ENCODE peak calls at places on chromosome 9, in nine cellular contexts. One of them, this sample, is unnamed.

GRCh38 chr9:437066-438015 is 222.7 kb downstream of the DOCK8 start:
- DNase-seq in body of pancreas: no peak
- DNase-seq in upper lobe of left lung: no peak
- DNase-seq in HepG2: no peak
- DNase-seq in adrenal gland: no peak
- DNase-seq in endothelial cell of umbilical vein: no peak
- DNase-seq in HCT116: no peak
- DNase-seq in prostate gland: no peak
- DNase-seq in spleen: no peak
- DNase-seq in this sample: no peak

GRCh38 chr9:109923371-109923770 is 143.4 kb downstream of the PALM2AKAP2 start:
- DNase-seq in body of pancreas: no peak
- DNase-seq in upper lobe of left lung: no peak
- DNase-seq in HepG2: no peak
- DNase-seq in adrenal gland: no peak
- DNase-seq in endothelial cell of umbilical vein: peak
- DNase-seq in HCT116: no peak
- DNase-seq in prostate gland: peak
- DNase-seq in spleen: no peak
- DNase-seq in this sample: no peak

GRCh38 chr9:7042124-7042523 is 284.4 kb downstream of the KDM4C start:
- DNase-seq in body of pancreas: no peak
- DNase-seq in upper lobe of left lung: no peak
- DNase-seq in HepG2: no peak
- DNase-seq in adrenal gland: no peak
- DNase-seq in endothelial cell of umbilical vein: no peak
- DNase-seq in HCT116: no peak
- DNase-seq in prostate gland: no peak
- DNase-seq in spleen: no peak
- DNase-seq in this sample: no peak

GRCh38 chr9:136082496-136083361 is 12.4 kb downstream of the NACC2 start:
- DNase-seq in body of pancreas: no peak
- DNase-seq in upper lobe of left lung: no peak
- DNase-seq in HepG2: no peak
- DNase-seq in adrenal gland: no peak
- DNase-seq in endothelial cell of umbilical vein: no peak
- DNase-seq in HCT116: no peak
- DNase-seq in prostate gland: no peak
- DNase-seq in spleen: no peak
- DNase-seq in this sample: no peak

GRCh38 chr9:91837982-91838731 is 111.9 kb downstream of the ROR2 start:
- DNase-seq in body of pancreas: peak
- DNase-seq in upper lobe of left lung: peak
- DNase-seq in HepG2: no peak
- DNase-seq in adrenal gland: peak
- DNase-seq in endothelial cell of umbilical vein: no peak
- DNase-seq in HCT116: peak
- DNase-seq in prostate gland: peak
- DNase-seq in spleen: peak
- DNase-seq in this sample: peak

GRCh38 chr9:114774504-114774903 is 31.3 kb downstream of the TNFSF15 start:
- DNase-seq in body of pancreas: no peak
- DNase-seq in upper lobe of left lung: no peak
- DNase-seq in HepG2: no peak
- DNase-seq in adrenal gland: no peak
- DNase-seq in endothelial cell of umbilical vein: no peak
- DNase-seq in HCT116: no peak
- DNase-seq in prostate gland: no peak
- DNase-seq in spleen: no peak
- DNase-seq in this sample: no peak

GRCh38 chr9:91279296-91280204 is 82.2 kb downstream of the AUH start:
- DNase-seq in body of pancreas: no peak
- DNase-seq in upper lobe of left lung: no peak
- DNase-seq in HepG2: no peak
- DNase-seq in adrenal gland: no peak
- DNase-seq in endothelial cell of umbilical vein: no peak
- DNase-seq in HCT116: no peak
- DNase-seq in prostate gland: no peak
- DNase-seq in spleen: no peak
- DNase-seq in this sample: no peak

GRCh38 chr9:97993000-97993399 is 9.9 kb downstream of the ANP32B start:
- DNase-seq in body of pancreas: no peak
- DNase-seq in upper lobe of left lung: no peak
- DNase-seq in HepG2: no peak
- DNase-seq in adrenal gland: no peak
- DNase-seq in endothelial cell of umbilical vein: no peak
- DNase-seq in HCT116: no peak
- DNase-seq in prostate gland: no peak
- DNase-seq in spleen: no peak
- DNase-seq in this sample: no peak

GRCh38 chr9:126301985-126302603 is 24.5 kb upstream of the MVB12B start:
- DNase-seq in body of pancreas: peak
- DNase-seq in upper lobe of left lung: peak
- DNase-seq in HepG2: peak
- DNase-seq in adrenal gland: peak
- DNase-seq in endothelial cell of umbilical vein: peak
- DNase-seq in HCT116: peak
- DNase-seq in prostate gland: peak
- DNase-seq in spleen: no peak
- DNase-seq in this sample: peak

GRCh38 chr9:7858166-7858565 is 58.6 kb upstream of the DMAC1 start:
- DNase-seq in body of pancreas: no peak
- DNase-seq in upper lobe of left lung: no peak
- DNase-seq in HepG2: no peak
- DNase-seq in adrenal gland: no peak
- DNase-seq in endothelial cell of umbilical vein: no peak
- DNase-seq in HCT116: no peak
- DNase-seq in prostate gland: no peak
- DNase-seq in spleen: no peak
- DNase-seq in this sample: no peak

GRCh38 chr9:68546596-68547390 is 6.1 kb upstream of the TMEM252 start:
- DNase-seq in body of pancreas: no peak
- DNase-seq in upper lobe of left lung: peak
- DNase-seq in HepG2: peak
- DNase-seq in adrenal gland: no peak
- DNase-seq in endothelial cell of umbilical vein: no peak
- DNase-seq in HCT116: no peak
- DNase-seq in prostate gland: no peak
- DNase-seq in spleen: no peak
- DNase-seq in this sample: no peak

GRCh38 chr9:127185931-127186781 is 63.7 kb upstream of the ANGPTL2 start:
- DNase-seq in body of pancreas: peak
- DNase-seq in upper lobe of left lung: peak
- DNase-seq in HepG2: peak
- DNase-seq in adrenal gland: no peak
- DNase-seq in endothelial cell of umbilical vein: peak
- DNase-seq in HCT116: no peak
- DNase-seq in prostate gland: peak
- DNase-seq in spleen: peak
- DNase-seq in this sample: no peak

GRCh38 chr9:114002271-114002985 is 75.7 kb downstream of the AMBP start:
- DNase-seq in body of pancreas: peak
- DNase-seq in upper lobe of left lung: peak
- DNase-seq in HepG2: no peak
- DNase-seq in adrenal gland: peak
- DNase-seq in endothelial cell of umbilical vein: no peak
- DNase-seq in HCT116: no peak
- DNase-seq in prostate gland: no peak
- DNase-seq in spleen: peak
- DNase-seq in this sample: no peak

GRCh38 chr9:118809160-118809625 is 560.0 kb downstream of the BRINP1 start:
- DNase-seq in body of pancreas: peak
- DNase-seq in upper lobe of left lung: no peak
- DNase-seq in HepG2: no peak
- DNase-seq in adrenal gland: no peak
- DNase-seq in endothelial cell of umbilical vein: no peak
- DNase-seq in HCT116: no peak
- DNase-seq in prostate gland: no peak
- DNase-seq in spleen: peak
- DNase-seq in this sample: no peak

GRCh38 chr9:8760000-8760767 is 960.6 kb upstream of the DMAC1 start:
- DNase-seq in body of pancreas: no peak
- DNase-seq in upper lobe of left lung: no peak
- DNase-seq in HepG2: no peak
- DNase-seq in adrenal gland: no peak
- DNase-seq in endothelial cell of umbilical vein: no peak
- DNase-seq in HCT116: no peak
- DNase-seq in prostate gland: no peak
- DNase-seq in spleen: no peak
- DNase-seq in this sample: no peak

GRCh38 chr9:84374516-84374915 is 34.0 kb upstream of the SLC28A3 start:
- DNase-seq in body of pancreas: no peak
- DNase-seq in upper lobe of left lung: no peak
- DNase-seq in HepG2: no peak
- DNase-seq in adrenal gland: no peak
- DNase-seq in endothelial cell of umbilical vein: no peak
- DNase-seq in HCT116: no peak
- DNase-seq in prostate gland: no peak
- DNase-seq in spleen: no peak
- DNase-seq in this sample: no peak

GRCh38 chr9:124676159-124676551 is 95.0 kb downstream of the NR6A1 start:
- DNase-seq in body of pancreas: no peak
- DNase-seq in upper lobe of left lung: no peak
- DNase-seq in HepG2: no peak
- DNase-seq in adrenal gland: no peak
- DNase-seq in endothelial cell of umbilical vein: no peak
- DNase-seq in HCT116: no peak
- DNase-seq in prostate gland: no peak
- DNase-seq in spleen: no peak
- DNase-seq in this sample: no peak

GRCh38 chr9:71286146-71286545 is 164.7 kb upstream of the TRPM3 start:
- DNase-seq in body of pancreas: no peak
- DNase-seq in upper lobe of left lung: no peak
- DNase-seq in HepG2: no peak
- DNase-seq in adrenal gland: no peak
- DNase-seq in endothelial cell of umbilical vein: no peak
- DNase-seq in HCT116: no peak
- DNase-seq in prostate gland: no peak
- DNase-seq in spleen: no peak
- DNase-seq in this sample: no peak

GRCh38 chr9:71279188-71279739 is 157.8 kb upstream of the TRPM3 start:
- DNase-seq in body of pancreas: no peak
- DNase-seq in upper lobe of left lung: no peak
- DNase-seq in HepG2: peak
- DNase-seq in adrenal gland: no peak
- DNase-seq in endothelial cell of umbilical vein: no peak
- DNase-seq in HCT116: no peak
- DNase-seq in prostate gland: no peak
- DNase-seq in spleen: no peak
- DNase-seq in this sample: no peak

DNA sequence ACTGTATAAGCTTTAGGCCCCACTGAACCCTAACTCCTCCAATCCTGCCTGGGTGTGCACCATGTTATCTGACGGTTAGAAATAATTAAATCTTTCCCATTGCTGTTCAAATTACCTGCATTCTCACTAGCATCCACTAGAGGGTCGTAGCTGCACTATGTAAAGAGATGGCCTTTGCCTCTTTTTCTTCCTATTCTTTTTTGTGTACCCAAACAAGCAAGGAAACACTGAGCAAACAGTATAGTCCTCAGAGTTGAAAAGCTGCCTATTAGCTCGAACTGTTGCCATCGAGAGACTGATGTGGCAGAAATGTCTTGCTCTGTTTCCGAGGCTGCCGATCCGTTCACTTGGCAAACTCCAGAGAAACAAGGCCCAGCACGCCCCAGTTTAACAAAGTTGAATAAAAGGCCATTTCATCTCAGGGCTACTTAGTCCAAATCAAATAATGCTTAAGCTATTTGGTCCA is 163.8 kb upstream of the TRPM3 start:
- DNase-seq in body of pancreas: peak
- DNase-seq in upper lobe of left lung: peak
- DNase-seq in HepG2: peak
- DNase-seq in adrenal gland: peak
- DNase-seq in endothelial cell of umbilical vein: peak
- DNase-seq in HCT116: peak
- DNase-seq in prostate gland: peak
- DNase-seq in spleen: no peak
- DNase-seq in this sample: peak
- TF ChIP-seq POLR2A in body of pancreas: no peak
- TF ChIP-seq POLR2A in upper lobe of left lung: no peak
- TF ChIP-seq POLR2A in HepG2: no peak
- TF ChIP-seq POLR2A in adrenal gland: no peak
- TF ChIP-seq POLR2A in endothelial cell of umbilical vein: no peak
- TF ChIP-seq POLR2A in HCT116: no peak
- TF ChIP-seq POLR2A in prostate gland: no peak
- TF ChIP-seq POLR2A in spleen: no peak
- TF ChIP-seq POLR2A in this sample: no peak

GRCh38 chr9:87535817-87536539 is 38.3 kb downstream of the DAPK1 start:
- DNase-seq in body of pancreas: no peak
- DNase-seq in upper lobe of left lung: no peak
- DNase-seq in HepG2: no peak
- DNase-seq in adrenal gland: no peak
- DNase-seq in endothelial cell of umbilical vein: no peak
- DNase-seq in HCT116: no peak
- DNase-seq in prostate gland: no peak
- DNase-seq in spleen: no peak
- DNase-seq in this sample: peak
- TF ChIP-seq POLR2A in body of pancreas: no peak
- TF ChIP-seq POLR2A in upper lobe of left lung: no peak
- TF ChIP-seq POLR2A in HepG2: no peak
- TF ChIP-seq POLR2A in adrenal gland: no peak
- TF ChIP-seq POLR2A in endothelial cell of umbilical vein: no peak
- TF ChIP-seq POLR2A in HCT116: no peak
- TF ChIP-seq POLR2A in prostate gland: no peak
- TF ChIP-seq POLR2A in spleen: no peak
- TF ChIP-seq POLR2A in this sample: no peak

GRCh38 chr9:134641173-134641985 is at the start of gene COL5A1:
- DNase-seq in body of pancreas: peak
- DNase-seq in upper lobe of left lung: peak
- DNase-seq in HepG2: no peak
- DNase-seq in adrenal gland: peak
- DNase-seq in endothelial cell of umbilical vein: peak
- DNase-seq in HCT116: no peak
- DNase-seq in prostate gland: peak
- DNase-seq in spleen: peak
- DNase-seq in this sample: no peak
- TF ChIP-seq POLR2A in body of pancreas: no peak
- TF ChIP-seq POLR2A in upper lobe of left lung: peak
- TF ChIP-seq POLR2A in HepG2: no peak
- TF ChIP-seq POLR2A in adrenal gland: peak
- TF ChIP-seq POLR2A in endothelial cell of umbilical vein: peak
- TF ChIP-seq POLR2A in HCT116: no peak
- TF ChIP-seq POLR2A in prostate gland: peak
- TF ChIP-seq POLR2A in spleen: peak
- TF ChIP-seq POLR2A in this sample: no peak

DNA sequence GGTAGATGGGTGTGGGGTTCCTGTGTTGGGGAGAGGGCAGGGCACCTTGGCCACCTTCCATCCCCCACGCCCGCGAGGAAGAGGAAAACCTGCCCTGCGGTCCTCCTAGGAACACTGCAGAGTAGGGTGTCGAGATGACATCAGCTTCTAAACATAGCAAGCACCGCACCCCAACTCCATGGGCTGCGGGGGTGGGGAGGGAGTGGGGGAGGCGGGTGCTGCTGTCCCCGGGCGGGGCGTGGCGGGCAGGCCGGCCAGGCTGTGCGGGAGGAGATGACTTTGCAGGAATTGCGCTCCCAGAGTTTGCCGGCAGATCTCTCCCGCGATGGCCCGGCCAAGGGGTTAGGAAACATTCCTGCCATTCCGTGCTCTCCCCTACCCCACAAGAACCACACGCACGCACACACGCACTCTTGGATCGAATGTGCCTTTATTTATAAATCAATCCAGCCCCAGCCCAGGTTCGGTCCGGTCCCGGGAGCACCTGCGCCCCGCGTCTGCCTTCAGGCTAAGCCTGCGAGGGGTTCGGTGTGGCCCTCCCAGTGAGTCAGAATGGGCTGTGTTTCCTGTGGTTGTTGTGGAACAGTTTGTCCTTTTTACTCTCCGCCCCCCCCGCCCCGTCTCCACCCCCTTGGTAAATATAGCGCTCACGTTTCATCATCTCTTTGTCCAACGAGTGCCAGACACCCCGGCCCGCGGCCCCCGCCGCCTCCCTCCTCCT is 5.2 kb upstream of the KLF9 start:
- DNase-seq in body of pancreas: peak
- DNase-seq in upper lobe of left lung: peak
- DNase-seq in HepG2: peak
- DNase-seq in adrenal gland: peak
- DNase-seq in endothelial cell of umbilical vein: peak
- DNase-seq in HCT116: peak
- DNase-seq in prostate gland: peak
- DNase-seq in spleen: peak
- DNase-seq in this sample: peak
- TF ChIP-seq POLR2A in body of pancreas: no peak
- TF ChIP-seq POLR2A in upper lobe of left lung: peak
- TF ChIP-seq POLR2A in HepG2: no peak
- TF ChIP-seq POLR2A in adrenal gland: peak
- TF ChIP-seq POLR2A in endothelial cell of umbilical vein: peak
- TF ChIP-seq POLR2A in HCT116: peak
- TF ChIP-seq POLR2A in prostate gland: peak
- TF ChIP-seq POLR2A in spleen: peak
- TF ChIP-seq POLR2A in this sample: peak

This sample was measured in erythroblast.